ENCODE peak calls at places on chromosome 15, in ten cellular contexts. J, E, I, C, W, A, G, F, H and Q are unnamed samples. For H3K9me3, the result is how much of the 10 kb centered on the place peaks cover.

GRCh38 chr15:68271854-68272471 is 5.6 kb upstream of the FEM1B start:
- DNase-seq in J (peak), E (no peak), I (peak), C (peak), W (no peak), A (no peak), G (no peak), F (peak), H (no peak), Q (no peak)

GRCh38 chr15:35669021-35669420 is 123.1 kb upstream of the DPH6 start:
- DNase-seq in J (no peak), E (no peak), I (no peak), C (no peak), W (no peak), A (no peak), G (no peak), F (no peak), H (no peak), Q (no peak)

GRCh38 chr15:31974855-31975421 is 55.4 kb upstream of the CHRNA7 start:
- DNase-seq in J (peak), E (no peak), I (peak), C (no peak), W (no peak), A (no peak), G (no peak), F (no peak), H (no peak), Q (no peak)

GRCh38 chr15:32993285-32993684 is 201.2 kb downstream of the FMN1 start:
- DNase-seq in J (no peak), E (no peak), I (peak), C (no peak), W (no peak), A (no peak), G (no peak), F (no peak), H (no peak), Q (no peak)

GRCh38 chr15:89171136-89172072 is 50.0 kb downstream of the RLBP1 start:
- DNase-seq in J (peak), E (no peak), I (peak), C (peak), W (peak), A (peak), G (no peak), F (peak), H (no peak), Q (no peak)

GRCh38 chr15:95558131-95558530 is 772.4 kb upstream of the NR2F2 start:
- DNase-seq in J (peak), E (no peak), I (no peak), C (no peak), W (no peak), A (peak), G (no peak), F (peak), H (no peak), Q (no peak)

GRCh38 chr15:64844576-64845140 is 2.9 kb downstream of the PLEKHO2 start:
- DNase-seq in J (no peak), E (no peak), I (peak), C (no peak), W (no peak), A (no peak), G (peak), F (no peak), H (no peak), Q (no peak)

GRCh38 chr15:64246364-64247189 is 83.8 kb upstream of the PPIB start:
- DNase-seq in J (peak), E (no peak), I (no peak), C (no peak), W (no peak), A (peak), G (no peak), F (peak), H (peak), Q (no peak)

DNA sequence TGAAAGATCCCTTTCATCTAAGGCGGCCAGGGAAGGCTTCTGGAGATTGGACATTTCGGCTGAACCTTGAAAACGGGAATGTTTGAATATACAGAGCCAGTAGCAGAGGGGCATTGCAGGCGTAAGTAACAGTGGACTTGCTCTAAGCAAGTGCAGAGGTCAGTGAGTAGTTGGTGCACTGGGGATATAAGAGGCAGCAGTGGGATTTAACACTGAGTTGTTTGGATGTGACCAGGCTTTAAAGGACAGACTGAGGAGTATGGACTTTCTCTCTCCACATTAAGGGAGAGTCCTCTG is 1.3 kb downstream of the ARNT2 start:
- DNase-seq in J (no peak), E (no peak), I (no peak), C (no peak), W (no peak), A (no peak), G (no peak), F (no peak), H (no peak), Q (no peak)
- H3K4me3 ChIP-seq in J (no peak), E (no peak), I (peak), C (no peak), W (no peak), A (no peak), G (no peak), F (no peak), H (peak), Q (no peak)

GRCh38 chr15:45812200-45812599 is 177.4 kb downstream of the SQOR start:
- DNase-seq in J (no peak), E (no peak), I (no peak), C (no peak), W (no peak), A (no peak), G (no peak), F (no peak), H (no peak), Q (no peak)
- H3K27ac ChIP-seq in J (no peak), E (no peak), I (no peak), C (no peak), W (no peak), A (no peak), G (no peak), F (no peak), H (no peak), Q (no peak)

DNA sequence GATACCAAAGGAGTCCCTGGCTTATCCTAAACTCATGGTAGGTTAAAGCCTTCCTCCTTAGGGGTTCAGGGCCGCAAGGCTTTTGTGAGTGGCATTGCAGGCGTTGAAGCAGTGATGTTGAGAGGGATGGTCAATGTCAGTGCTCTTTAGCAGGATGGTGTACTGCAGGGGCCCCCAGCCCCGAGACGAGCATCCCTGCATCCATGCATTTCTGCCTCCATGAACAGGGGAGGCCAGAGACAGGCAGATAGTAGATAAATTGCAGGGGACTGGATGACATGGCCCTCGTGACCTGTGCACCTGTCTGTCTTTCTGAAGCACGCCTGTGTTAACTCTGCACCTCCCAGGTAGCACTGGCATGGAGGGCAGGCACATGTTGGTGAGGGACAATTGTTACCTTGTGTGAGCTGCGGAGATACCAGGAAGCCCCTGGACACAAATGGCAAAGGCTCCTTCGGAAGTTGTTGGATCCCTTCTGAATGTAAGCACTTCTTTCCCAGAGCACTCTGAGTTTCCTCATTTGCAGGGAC is 133.5 kb downstream of the SNRPN start:
- DNase-seq in J (no peak), E (no peak), I (no peak), C (no peak), W (no peak), A (no peak), G (no peak), F (no peak), H (no peak), Q (no peak)
- H3K9me3 ChIP-seq in J (under half), E (half or more), I (under half), C (under half), W (half or more), A (under half), G (half or more), F (under half), H (half or more), Q (half or more)

GRCh38 chr15:83378921-83379561 is 68.1 kb upstream of the SH3GL3 start:
- DNase-seq in J (no peak), E (no peak), I (no peak), C (no peak), W (no peak), A (no peak), G (no peak), F (no peak), H (no peak), Q (no peak)
- H3K4me3 ChIP-seq in J (no peak), E (no peak), I (no peak), C (no peak), W (no peak), A (no peak), G (no peak), F (no peak), H (no peak), Q (no peak)

DNA sequence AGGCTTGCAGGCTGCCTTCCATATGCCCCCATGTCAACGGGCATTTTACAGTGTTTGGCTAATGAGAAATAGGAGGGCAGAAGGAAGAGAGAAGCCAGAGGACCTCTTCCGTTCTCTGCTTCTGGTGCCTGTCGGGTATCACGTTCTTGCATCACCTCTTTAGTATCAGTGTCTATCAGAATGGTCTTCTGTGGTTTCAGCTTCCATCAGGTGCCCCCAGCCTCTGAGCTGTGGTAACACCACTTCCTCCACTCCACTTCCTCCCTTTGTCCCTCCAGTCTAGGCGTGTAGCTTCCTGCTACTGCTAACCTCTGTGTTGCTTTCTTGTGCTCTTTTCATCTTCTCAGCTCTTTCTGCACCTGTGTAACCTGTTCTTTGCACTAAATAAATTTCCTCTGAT is 27.6 kb upstream of the FOXB1 start:
- DNase-seq in J (no peak), E (no peak), I (no peak), C (no peak), W (no peak), A (no peak), G (peak), F (no peak), H (no peak), Q (no peak)
- H3K27ac ChIP-seq in J (no peak), E (no peak), I (no peak), C (no peak), W (no peak), A (no peak), G (no peak), F (no peak), H (no peak), Q (no peak)

DNA sequence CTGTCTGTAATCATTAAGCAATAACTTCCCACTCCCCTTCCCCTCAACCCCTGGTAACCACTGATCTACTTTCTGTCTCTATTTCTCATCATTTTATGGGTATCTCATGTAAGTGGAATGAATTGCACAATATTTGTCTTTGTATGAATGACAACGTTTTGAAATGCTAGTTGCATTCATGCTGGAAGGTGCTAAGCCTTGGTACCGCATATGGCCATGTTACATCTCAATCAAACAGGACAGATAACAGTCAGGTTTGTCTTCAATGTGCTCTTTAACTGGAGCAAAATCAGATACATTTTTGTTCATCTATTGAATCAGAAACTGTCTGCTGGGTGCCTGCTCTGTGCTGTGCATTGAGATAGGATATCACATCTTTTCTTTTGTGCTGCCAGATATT is 134.2 kb downstream of the AGBL1 start:
- DNase-seq in J (no peak), E (no peak), I (no peak), C (no peak), W (no peak), A (no peak), G (no peak), F (no peak), H (no peak), Q (no peak)
- H3K9me3 ChIP-seq in J (under half), E (under half), I (under half), C (under half), W (under half), A (under half), G (under half), F (under half), H (under half), Q (under half)